ENCODE peak calls at places on chromosomes 2 and 18, in ten cellular contexts. R, Y, T, I, W, Q, H, M, E and C are unnamed samples.

GRCh38 chr2:152647417-152648010 is 69.7 kb downstream of the PRPF40A start:
- DNase-seq in R (no peak), E (peak), Y (peak), Q (peak), T (peak), M (peak), H (peak), I (peak), W (no peak), C (no peak)

GRCh38 chr2:74957886-74958276 is 562 bp upstream of the POLE4 start:
- DNase-seq in E (no peak), T (no peak), M (no peak), W (no peak), R (no peak), I (no peak), Q (no peak), H (no peak), Y (no peak), C (no peak)

GRCh38 chr2:54424555-54425163 is 31.5 kb upstream of the SPTBN1 start:
- DNase-seq in R (no peak), H (no peak), T (no peak), M (no peak), I (no peak), Y (no peak), Q (no peak), E (no peak), W (no peak), C (no peak)

GRCh38 chr18:24930478-24930877 is 421.5 kb downstream of the ZNF521 start:
- DNase-seq in W (no peak), E (no peak), I (no peak), M (no peak), T (no peak), Q (no peak), R (no peak), H (no peak), Y (no peak), C (no peak)

GRCh38 chr2:27964067-27964466 is 73.5 kb downstream of the BABAM2 start:
- DNase-seq in H (no peak), W (no peak), M (no peak), R (no peak), Y (no peak), I (no peak), E (no peak), T (no peak), Q (no peak), C (no peak)

GRCh38 chr18:63216911-63217311 is 102.7 kb downstream of the BCL2 start:
- DNase-seq in R (no peak), E (no peak), I (no peak), H (no peak), T (no peak), Y (no peak), W (peak), M (no peak), Q (no peak), C (no peak)

GRCh38 chr2:18194161-18194560 is 315.7 kb downstream of the KCNS3 start:
- DNase-seq in Y (no peak), T (no peak), W (no peak), R (no peak), E (peak), I (no peak), M (no peak), H (no peak), Q (no peak), C (no peak)

GRCh38 chr2:106158871-106159270 is 35.2 kb downstream of the UXS1 start:
- DNase-seq in Q (no peak), Y (no peak), W (peak), H (no peak), I (no peak), M (no peak), T (no peak), R (peak), E (no peak), C (peak)

GRCh38 chr18:3081558-3081957 is 68.6 kb upstream of the LPIN2 start:
- DNase-seq in E (no peak), M (no peak), Q (no peak), R (no peak), I (no peak), H (no peak), T (no peak), W (no peak), Y (no peak), C (no peak)

GRCh38 chr2:85649201-85650190 is 18.5 kb downstream of the SFTPB start:
- DNase-seq in Y (no peak), Q (no peak), R (no peak), W (no peak), M (peak), T (no peak), H (no peak), I (no peak), E (peak), C (no peak)

GRCh38 chr2:203591642-203592041 is 56.5 kb upstream of the RAPH1 start:
- DNase-seq in W (no peak), E (no peak), R (no peak), Y (no peak), H (no peak), M (peak), I (no peak), Q (no peak), T (no peak), C (no peak)

GRCh38 chr2:196980498-196980897 is 54.0 kb upstream of the PGAP1 start:
- DNase-seq in I (no peak), T (no peak), M (no peak), Y (no peak), R (no peak), E (no peak), Q (no peak), H (no peak), W (no peak), C (no peak)

GRCh38 chr2:238925816-238926215 is 77.9 kb downstream of the TWIST2 start:
- DNase-seq in Q (no peak), E (no peak), Y (no peak), I (no peak), T (no peak), R (no peak), W (no peak), M (no peak), H (peak), C (no peak)

GRCh38 chr2:195406886-195407603 is 250.0 kb upstream of the SLC39A10 start:
- DNase-seq in W (peak), E (no peak), Q (no peak), Y (no peak), T (no peak), M (no peak), H (no peak), R (no peak), I (no peak), C (no peak)

GRCh38 chr18:32771169-32771751 is 1.6 kb downstream of the KLHL14 start:
- DNase-seq in M (no peak), H (peak), I (peak), Q (no peak), T (no peak), Y (no peak), E (no peak), W (no peak), R (no peak), C (no peak)

GRCh38 chr2:29562896-29563295 is 358.5 kb downstream of the ALK start:
- DNase-seq in Y (no peak), I (no peak), H (no peak), W (no peak), Q (no peak), E (peak), R (no peak), M (no peak), T (no peak), C (no peak)

GRCh38 chr2:160353166-160353565 is 140.4 kb downstream of the RBMS1 start:
- DNase-seq in Y (no peak), W (peak), Q (no peak), H (no peak), R (peak), E (no peak), I (peak), T (no peak), M (no peak), C (peak)

GRCh38 chr2:10073706-10074105 is 6.5 kb downstream of the CYS1 start:
- DNase-seq in M (no peak), Q (no peak), Y (no peak), I (no peak), R (no peak), W (no peak), T (peak), E (no peak), H (no peak), C (no peak)